ENCODE peak calls at places on chromosomes 5 and 9, in seven cellular contexts. O is body of pancreas, P is A549, A is heart left ventricle, G is uterus, X is breast epithelium, S is stomach. J is an unnamed sample.

GRCh38 chr5:69415584-69415958 is 655 bp downstream of the MARVELD2 start:
- DNase-seq in O (peak), P (no peak), A (no peak), G (no peak), X (no peak), S (peak), J (no peak)

GRCh38 chr5:160379485-160379884 is 9.1 kb upstream of the C1QTNF2 start:
- DNase-seq in O (no peak), P (no peak), A (no peak), G (no peak), X (no peak), S (no peak), J (no peak)

GRCh38 chr9:131324736-131325679 is 35.5 kb downstream of the PLPP7 start:
- DNase-seq in O (no peak), P (no peak), A (peak), G (no peak), X (no peak), S (no peak), J (no peak)

GRCh38 chr9:32524558-32525461 is 1.2 kb downstream of the RIGI start:
- DNase-seq in O (peak), P (no peak), A (no peak), G (peak), X (no peak), S (peak), J (peak)

GRCh38 chr5:134438641-134439621 is 27.2 kb upstream of the CDKN2AIPNL start:
- DNase-seq in O (peak), P (no peak), A (peak), G (peak), X (peak), S (peak), J (peak)

GRCh38 chr5:53679261-53679660 is 118.8 kb downstream of the NDUFS4 start:
- DNase-seq in O (no peak), P (no peak), A (no peak), G (no peak), X (no peak), S (no peak), J (no peak)

GRCh38 chr9:127083598-127083997 is 38.8 kb downstream of the ANGPTL2 start:
- DNase-seq in O (no peak), P (no peak), A (no peak), G (peak), X (no peak), S (no peak), J (no peak)

GRCh38 chr5:163459465-163459887 is 426 bp downstream of the NUDCD2 start:
- DNase-seq in O (no peak), P (no peak), A (no peak), G (no peak), X (no peak), S (no peak), J (no peak)

GRCh38 chr9:121741198-121741918 is 89.9 kb downstream of the DAB2IP start:
- DNase-seq in O (no peak), P (no peak), A (no peak), G (no peak), X (no peak), S (peak), J (no peak)

GRCh38 chr5:52725065-52725746 is 62.5 kb upstream of the ITGA1 start:
- DNase-seq in O (peak), P (no peak), A (no peak), G (no peak), X (no peak), S (peak), J (no peak)

GRCh38 chr5:124352312-124352711 is 394.1 kb downstream of the ZNF608 start:
- DNase-seq in O (no peak), P (no peak), A (no peak), G (no peak), X (no peak), S (no peak), J (no peak)

GRCh38 chr5:81904166-81904565 is 67.7 kb upstream of the ATG10 start:
- DNase-seq in O (no peak), P (no peak), A (no peak), G (no peak), X (no peak), S (no peak), J (no peak)

GRCh38 chr5:7261049-7261448 is 134.9 kb upstream of the ADCY2 start:
- DNase-seq in O (peak), P (peak), A (no peak), G (no peak), X (no peak), S (no peak), J (peak)

GRCh38 chr5:93163010-93163663 is 417.9 kb downstream of the NR2F1-AS1 start:
- DNase-seq in O (no peak), P (no peak), A (no peak), G (no peak), X (no peak), S (no peak), J (no peak)

GRCh38 chr5:179805070-179805528 is 1.6 kb downstream of the MGAT4B start:
- DNase-seq in O (peak), P (no peak), A (no peak), G (no peak), X (no peak), S (peak), J (no peak)

GRCh38 chr5:50595199-50595598 is 71.2 kb upstream of the PARP8 start:
- DNase-seq in O (no peak), P (no peak), A (no peak), G (no peak), X (no peak), S (no peak), J (no peak)

GRCh38 chr5:147911427-147911826 is 5.1 kb upstream of the C5orf46 start:
- DNase-seq in O (peak), P (no peak), A (peak), G (no peak), X (peak), S (peak), J (peak)

GRCh38 chr9:133509179-133510083 is 15.3 kb downstream of the MYMK start:
- DNase-seq in O (peak), P (no peak), A (peak), G (no peak), X (no peak), S (peak), J (no peak)

GRCh38 chr9:94178927-94179326 is 80.2 kb upstream of the ZNF169 start:
- DNase-seq in O (no peak), P (no peak), A (no peak), G (no peak), X (no peak), S (no peak), J (no peak)

GRCh38 chr9:127318651-127319167 is 54.1 kb downstream of the GARNL3 start:
- DNase-seq in O (no peak), P (no peak), A (no peak), G (peak), X (no peak), S (no peak), J (no peak)

GRCh38 chr5:125227333-125228075 is 481.1 kb upstream of the ZNF608 start:
- DNase-seq in O (no peak), P (peak), A (no peak), G (no peak), X (no peak), S (no peak), J (peak)

GRCh38 chr5:82802954-82803353 is 274.2 kb downstream of the TMEM167A start:
- DNase-seq in O (no peak), P (no peak), A (no peak), G (no peak), X (no peak), S (no peak), J (no peak)

GRCh38 chr5:146565764-146566163 is 49.8 kb upstream of the GPR151 start:
- DNase-seq in O (peak), P (peak), A (no peak), G (no peak), X (no peak), S (peak), J (peak)

GRCh38 chr5:2018390-2018724 is 135.6 kb upstream of the IRX4 start:
- DNase-seq in O (no peak), P (no peak), A (no peak), G (no peak), X (no peak), S (no peak), J (no peak)

GRCh38 chr5:2019716-2020115 is 137.0 kb upstream of the IRX4 start:
- DNase-seq in O (no peak), P (no peak), A (no peak), G (no peak), X (no peak), S (no peak), J (no peak)

GRCh38 chr5:2015116-2015848 is 132.6 kb upstream of the IRX4 start:
- DNase-seq in O (no peak), P (no peak), A (no peak), G (no peak), X (no peak), S (no peak), J (no peak)

GRCh38 chr5:2015961-2016360 is 133.2 kb upstream of the IRX4 start:
- DNase-seq in O (no peak), P (no peak), A (no peak), G (no peak), X (no peak), S (no peak), J (no peak)

GRCh38 chr5:2017540-2018389 is 135.0 kb upstream of the IRX4 start:
- DNase-seq in O (no peak), P (peak), A (no peak), G (no peak), X (no peak), S (no peak), J (peak)
- TF ChIP-seq POLR2A in O (no peak), P (no peak), A (no peak), G (no peak), X (no peak), S (no peak), J (no peak)

DNA sequence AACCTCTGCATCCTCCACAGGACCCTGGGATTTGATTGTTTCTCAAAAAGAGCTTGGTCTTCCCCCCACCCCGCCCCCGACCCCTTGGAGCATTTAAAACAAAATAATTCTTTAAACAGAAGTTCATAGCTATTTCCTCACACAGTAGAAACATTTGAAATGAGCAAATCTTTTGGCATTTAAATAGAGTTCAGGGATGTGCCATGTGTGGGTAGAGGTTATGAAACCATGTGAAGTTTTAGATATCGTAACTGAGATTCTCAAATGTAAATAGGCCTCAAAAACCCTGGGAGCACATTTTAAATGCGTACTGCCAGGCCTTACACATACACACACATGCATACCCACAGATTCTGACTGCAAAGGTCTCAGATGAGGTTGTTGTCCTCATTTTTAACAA is 66.5 kb downstream of the EPB41L4B start:
- DNase-seq in O (no peak), P (no peak), A (no peak), G (no peak), X (no peak), S (no peak), J (no peak)
- H3K27ac ChIP-seq in O (peak), P (peak), A (no peak), G (no peak), X (peak), S (peak), J (no peak)

GRCh38 chr5:132457371-132458225 is 33.0 kb downstream of the IRF1 start:
- DNase-seq in O (no peak), P (no peak), A (no peak), G (peak), X (no peak), S (peak), J (no peak)
- TF ChIP-seq POLR2A in O (no peak), P (no peak), A (no peak), G (no peak), X (peak), S (no peak), J (no peak)

GRCh38 chr9:114378016-114378415 is 9.8 kb downstream of the AKNA start:
- DNase-seq in O (peak), P (no peak), A (peak), G (no peak), X (no peak), S (no peak), J (no peak)

GRCh38 chr9:114374936-114375335 is 12.8 kb downstream of the AKNA start:
- DNase-seq in O (no peak), P (no peak), A (no peak), G (no peak), X (no peak), S (no peak), J (no peak)

GRCh38 chr9:114377046-114377445 is 10.7 kb downstream of the AKNA start:
- DNase-seq in O (no peak), P (no peak), A (peak), G (no peak), X (no peak), S (no peak), J (no peak)

GRCh38 chr9:114375386-114375785 is 12.4 kb downstream of the AKNA start:
- DNase-seq in O (no peak), P (no peak), A (no peak), G (no peak), X (no peak), S (no peak), J (no peak)

GRCh38 chr9:114376586-114376985 is 11.2 kb downstream of the AKNA start:
- DNase-seq in O (no peak), P (no peak), A (no peak), G (no peak), X (no peak), S (no peak), J (no peak)
- H3K27ac ChIP-seq in O (no peak), P (no peak), A (no peak), G (peak), X (no peak), S (no peak), J (no peak)

J was measured in testis.